ENCODE peak calls at places on chromosomes 13 and 19, in ten cellular contexts. B is IMR-90; C is amniotic epithelial cell; D is T-helper 2 cell; H is CD4-positive, alpha-beta memory T cell; G is stimulated activated CD4-positive, alpha-beta T cell treated with anti-CD3 and anti-CD28 coated beads, Interleukin-4, amount 100 ng/mL, for 48 hours; W is esophagus muscularis mucosa; I is psoas muscle; S is stimulated activated naive CD8-positive, alpha-beta T cell treated with anti-CD3 and anti-CD28 coated beads, Interleukin-15, Interleukin-2, amounts not matched to agents 100 U/mL and 50 U/mL, for 24 hours; U is endothelial cell. Y is an unnamed sample.

GRCh38 chr19:48558018-48558684 is 6.2 kb downstream of the SULT2B1 start:
- DNase-seq in B (peak), C (peak), D (no peak), H (no peak), G (no peak), W (no peak), I (peak), S (no peak), U (no peak), Y (no peak)

GRCh38 chr13:37686501-37686900 is 87.9 kb upstream of the POSTN start:
- DNase-seq in B (peak), C (no peak), D (no peak), H (no peak), G (no peak), W (no peak), I (no peak), S (no peak), U (no peak), Y (no peak)

GRCh38 chr19:29562299-29563297 is 36.8 kb downstream of the VSTM2B start:
- DNase-seq in B (no peak), C (no peak), D (no peak), H (no peak), G (no peak), W (no peak), I (no peak), S (no peak), U (no peak), Y (no peak)

GRCh38 chr19:31498781-31499180 is 149.5 kb upstream of the TSHZ3 start:
- DNase-seq in B (no peak), C (no peak), D (no peak), H (no peak), G (no peak), W (peak), I (no peak), S (no peak), U (no peak), Y (no peak)

GRCh38 chr19:18049390-18049789 is 37.3 kb downstream of the IL12RB1 start:
- DNase-seq in B (peak), C (no peak), D (no peak), H (no peak), G (no peak), W (no peak), I (peak), S (no peak), U (no peak), Y (peak)

GRCh38 chr13:62747152-62747551 is 1331.5 kb upstream of the PCDH20 start:
- DNase-seq in B (peak), C (peak), D (no peak), H (no peak), G (no peak), W (no peak), I (no peak), S (no peak), U (no peak), Y (no peak)

GRCh38 chr19:36573948-36574726 is 1.0 kb upstream of the ZNF529 start:
- DNase-seq in B (peak), C (peak), D (no peak), H (no peak), G (no peak), W (no peak), I (no peak), S (no peak), U (no peak), Y (no peak)

GRCh38 chr19:35268546-35269424 is at the start of gene USF2:
- DNase-seq in B (peak), C (peak), D (peak), H (peak), G (peak), W (no peak), I (peak), S (peak), U (peak), Y (peak)

GRCh38 chr19:2302319-2303208 is 5.4 kb downstream of the LINGO3 start:
- DNase-seq in B (peak), C (peak), D (no peak), H (no peak), G (no peak), W (no peak), I (peak), S (no peak), U (no peak), Y (no peak)

GRCh38 chr19:39389621-39390414 is 1.1 kb downstream of the PAF1 start:
- DNase-seq in B (no peak), C (no peak), D (no peak), H (no peak), G (no peak), W (no peak), I (no peak), S (no peak), U (no peak), Y (no peak)

GRCh38 chr19:38263696-38264485 is 482 bp upstream of the SPINT2 start:
- DNase-seq in B (peak), C (no peak), D (peak), H (peak), G (peak), W (no peak), I (no peak), S (peak), U (no peak), Y (peak)

GRCh38 chr13:94617389-94618000 is 15.8 kb downstream of the GPR180 start:
- DNase-seq in B (no peak), C (peak), D (no peak), H (no peak), G (no peak), W (no peak), I (no peak), S (no peak), U (peak), Y (no peak)

GRCh38 chr19:12985049-12985776 is 10.1 kb upstream of the NFIX start:
- DNase-seq in B (peak), C (no peak), D (no peak), H (no peak), G (no peak), W (peak), I (peak), S (no peak), U (no peak), Y (peak)

GRCh38 chr13:43363156-43363918 is 340.0 kb downstream of the DNAJC15 start:
- DNase-seq in B (peak), C (peak), D (no peak), H (no peak), G (no peak), W (peak), I (no peak), S (no peak), U (no peak), Y (no peak)

GRCh38 chr19:29793116-29793727 is 18.6 kb upstream of the CCNE1 start:
- DNase-seq in B (no peak), C (no peak), D (no peak), H (no peak), G (no peak), W (no peak), I (no peak), S (no peak), U (no peak), Y (no peak)

GRCh38 chr13:54415753-54416366 is 1387.2 kb downstream of the OLFM4 start:
- DNase-seq in B (no peak), C (no peak), D (no peak), H (no peak), G (no peak), W (no peak), I (no peak), S (no peak), U (no peak), Y (no peak)

GRCh38 chr19:39052243-39052746 is 19.9 kb upstream of the FBXO27 start:
- DNase-seq in B (peak), C (peak), D (peak), H (peak), G (peak), W (no peak), I (peak), S (peak), U (peak), Y (peak)

GRCh38 chr19:5231857-5232503 is 108.6 kb downstream of the PTPRS start:
- DNase-seq in B (no peak), C (peak), D (no peak), H (no peak), G (no peak), W (no peak), I (no peak), S (no peak), U (no peak), Y (no peak)

GRCh38 chr19:4908781-4909171 is 525 bp upstream of the UHRF1 start:
- DNase-seq in B (no peak), C (no peak), D (no peak), H (no peak), G (no peak), W (no peak), I (peak), S (peak), U (no peak), Y (no peak)

Y was measured in ureter.